ENCODE peak calls at places on chromosomes 4 and X, in six cellular contexts. One of them, this sample, is unnamed. For H3K4me1, the result is how much of the 10 kb centered on the place peaks cover.

GRCh38 chr4:47498899-47499298 is 13.8 kb downstream of the ATP10D start:
- DNase-seq in uterus: no peak
- DNase-seq in IMR-90: no peak
- DNase-seq in K562: no peak
- DNase-seq in fibroblast of lung: no peak
- DNase-seq in Peyer's patch: no peak
- DNase-seq in this sample: no peak

GRCh38 chr4:921830-922331 is 10.2 kb downstream of the GAK start:
- DNase-seq in uterus: peak
- DNase-seq in IMR-90: no peak
- DNase-seq in K562: no peak
- DNase-seq in fibroblast of lung: no peak
- DNase-seq in Peyer's patch: peak
- DNase-seq in this sample: no peak

GRCh38 chr4:143616771-143617170 is 83.7 kb downstream of the FREM3 start:
- DNase-seq in uterus: no peak
- DNase-seq in IMR-90: no peak
- DNase-seq in K562: no peak
- DNase-seq in fibroblast of lung: peak
- DNase-seq in Peyer's patch: no peak
- DNase-seq in this sample: no peak

GRCh38 chrX:132463411-132463810 is 25.4 kb downstream of the MBNL3 start:
- DNase-seq in uterus: no peak
- DNase-seq in IMR-90: peak
- DNase-seq in K562: peak
- DNase-seq in fibroblast of lung: peak
- DNase-seq in Peyer's patch: peak
- DNase-seq in this sample: no peak

GRCh38 chrX:55488559-55489314 is 911 bp downstream of the USP51 start:
- DNase-seq in uterus: peak
- DNase-seq in IMR-90: peak
- DNase-seq in K562: peak
- DNase-seq in fibroblast of lung: peak
- DNase-seq in Peyer's patch: peak
- DNase-seq in this sample: peak

GRCh38 chr4:172147702-172148101 is 334.5 kb downstream of the GALNTL6 start:
- DNase-seq in uterus: no peak
- DNase-seq in IMR-90: no peak
- DNase-seq in K562: no peak
- DNase-seq in fibroblast of lung: peak
- DNase-seq in Peyer's patch: no peak
- DNase-seq in this sample: no peak

GRCh38 chrX:24100713-24101112 is 46.0 kb downstream of the EIF2S3 start:
- DNase-seq in uterus: no peak
- DNase-seq in IMR-90: peak
- DNase-seq in K562: no peak
- DNase-seq in fibroblast of lung: no peak
- DNase-seq in Peyer's patch: no peak
- DNase-seq in this sample: no peak

GRCh38 chr4:180028682-180029081 is 2214.5 kb upstream of the TENM3 start:
- DNase-seq in uterus: no peak
- DNase-seq in IMR-90: peak
- DNase-seq in K562: no peak
- DNase-seq in fibroblast of lung: peak
- DNase-seq in Peyer's patch: peak
- DNase-seq in this sample: no peak

GRCh38 chrX:151393514-151393913 is 3.5 kb upstream of the VMA21 start:
- DNase-seq in uterus: no peak
- DNase-seq in IMR-90: no peak
- DNase-seq in K562: no peak
- DNase-seq in fibroblast of lung: no peak
- DNase-seq in Peyer's patch: peak
- DNase-seq in this sample: no peak

DNA sequence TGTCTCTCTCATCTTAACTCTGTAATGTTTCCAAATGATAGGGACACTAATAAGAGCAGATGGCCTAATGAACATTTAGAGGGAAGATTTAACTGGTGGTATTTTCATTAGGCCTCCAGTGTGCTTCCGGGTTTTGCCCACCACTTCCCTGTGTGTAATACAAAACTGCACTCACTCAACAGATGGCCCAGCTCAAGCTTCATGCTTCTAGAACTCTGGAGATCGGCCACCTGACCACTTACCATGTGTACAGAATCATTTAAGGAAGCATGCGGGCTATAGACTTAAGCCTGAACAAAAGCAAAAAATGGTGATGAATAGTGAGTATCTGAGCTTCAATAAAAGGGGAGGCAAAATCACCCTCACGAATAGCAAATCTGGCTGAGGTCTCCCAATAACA is 89.3 kb downstream of the SH2D1A start:
- DNase-seq in uterus: no peak
- DNase-seq in IMR-90: no peak
- DNase-seq in K562: no peak
- DNase-seq in fibroblast of lung: no peak
- DNase-seq in Peyer's patch: no peak
- DNase-seq in this sample: no peak
- H3K4me1 ChIP-seq in uterus: under half
- H3K4me1 ChIP-seq in IMR-90: under half
- H3K4me1 ChIP-seq in K562: under half
- H3K4me1 ChIP-seq in fibroblast of lung: under half
- H3K4me1 ChIP-seq in Peyer's patch: under half
- H3K4me1 ChIP-seq in this sample: under half

DNA sequence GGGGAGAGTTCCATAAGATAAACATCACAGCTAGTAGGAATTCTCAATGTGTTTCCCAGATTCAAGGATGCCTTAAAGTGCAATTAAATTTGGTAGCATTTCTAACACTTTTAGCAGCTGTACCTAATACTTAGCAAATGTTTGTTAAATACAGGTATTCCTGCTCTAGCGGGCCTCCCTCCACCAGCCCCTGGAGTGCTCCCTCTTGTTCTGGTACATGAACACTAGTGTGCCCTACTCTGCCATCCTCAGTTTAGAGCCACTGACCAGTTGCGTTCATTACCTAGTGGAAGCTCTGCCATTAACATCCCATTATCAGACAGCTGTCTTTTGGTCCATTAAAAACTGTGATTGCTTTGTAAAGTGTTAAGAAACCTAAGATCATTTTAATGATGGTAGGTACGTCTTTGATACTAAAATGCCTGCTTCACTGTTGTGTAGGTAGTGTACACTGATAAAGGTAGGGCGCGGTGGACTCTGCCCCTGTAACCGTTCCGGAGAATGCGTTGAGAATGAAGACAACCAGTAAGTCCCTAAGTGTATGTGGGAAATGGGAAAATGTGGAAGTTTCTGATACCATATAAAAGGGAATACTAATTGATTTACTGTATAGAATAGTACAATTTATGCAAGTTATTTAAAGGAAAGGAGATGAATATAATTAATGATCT is 21.7 kb downstream of the KIAA0232 start:
- DNase-seq in uterus: no peak
- DNase-seq in IMR-90: no peak
- DNase-seq in K562: no peak
- DNase-seq in fibroblast of lung: no peak
- DNase-seq in Peyer's patch: no peak
- DNase-seq in this sample: no peak
- H3K4me1 ChIP-seq in uterus: under half
- H3K4me1 ChIP-seq in IMR-90: under half
- H3K4me1 ChIP-seq in K562: under half
- H3K4me1 ChIP-seq in fibroblast of lung: under half
- H3K4me1 ChIP-seq in Peyer's patch: under half
- H3K4me1 ChIP-seq in this sample: under half

GRCh38 chr4:105471566-105472176 is 2.2 kb downstream of the PPA2 start:
- DNase-seq in uterus: peak
- DNase-seq in IMR-90: peak
- DNase-seq in K562: peak
- DNase-seq in fibroblast of lung: peak
- DNase-seq in Peyer's patch: peak
- DNase-seq in this sample: peak
- H3K4me1 ChIP-seq in uterus: under half
- H3K4me1 ChIP-seq in IMR-90: under half
- H3K4me1 ChIP-seq in K562: under half
- H3K4me1 ChIP-seq in fibroblast of lung: under half
- H3K4me1 ChIP-seq in Peyer's patch: under half
- H3K4me1 ChIP-seq in this sample: under half

DNA sequence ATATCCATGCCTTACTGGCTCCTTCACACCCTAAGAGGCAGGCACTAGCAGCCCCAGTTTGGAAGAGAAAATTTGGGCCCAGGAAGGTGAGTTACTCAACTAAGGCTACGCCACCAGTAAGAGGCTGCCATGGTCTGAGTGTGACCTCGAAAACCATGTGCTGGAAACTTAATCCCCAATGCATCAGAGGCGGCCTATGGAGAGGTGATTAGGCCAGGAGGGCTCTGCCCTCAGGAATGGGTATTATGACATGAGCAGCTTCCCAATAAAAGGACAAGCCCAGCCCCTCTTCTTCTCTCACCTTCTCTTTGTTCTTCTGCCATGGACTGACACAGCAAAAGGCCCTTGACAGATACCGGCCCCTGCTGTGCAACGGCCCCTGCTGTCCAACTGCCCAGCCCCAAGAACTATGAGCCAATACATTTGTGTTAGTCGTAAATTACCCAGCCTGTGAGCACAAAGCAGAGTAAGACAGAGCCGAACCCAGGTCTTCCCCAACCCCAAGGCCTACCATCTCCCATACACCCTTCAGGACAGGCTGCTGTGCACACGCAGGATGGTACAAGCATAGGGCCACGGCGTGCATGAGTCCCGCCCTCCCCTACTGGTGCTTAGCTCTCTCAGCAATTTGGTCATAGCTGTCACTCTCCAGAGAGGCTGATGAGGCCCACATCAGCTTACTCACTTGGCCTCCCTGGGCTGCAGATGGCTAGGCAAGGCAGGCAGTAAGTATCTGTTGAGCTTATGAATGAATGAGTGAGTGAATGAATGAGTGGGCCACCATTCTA is 14.2 kb downstream of the WDR1 start:
- DNase-seq in uterus: no peak
- DNase-seq in IMR-90: no peak
- DNase-seq in K562: no peak
- DNase-seq in fibroblast of lung: no peak
- DNase-seq in Peyer's patch: no peak
- DNase-seq in this sample: no peak
- H3K4me1 ChIP-seq in uterus: under half
- H3K4me1 ChIP-seq in IMR-90: half or more
- H3K4me1 ChIP-seq in K562: under half
- H3K4me1 ChIP-seq in fibroblast of lung: under half
- H3K4me1 ChIP-seq in Peyer's patch: under half
- H3K4me1 ChIP-seq in this sample: under half

DNA sequence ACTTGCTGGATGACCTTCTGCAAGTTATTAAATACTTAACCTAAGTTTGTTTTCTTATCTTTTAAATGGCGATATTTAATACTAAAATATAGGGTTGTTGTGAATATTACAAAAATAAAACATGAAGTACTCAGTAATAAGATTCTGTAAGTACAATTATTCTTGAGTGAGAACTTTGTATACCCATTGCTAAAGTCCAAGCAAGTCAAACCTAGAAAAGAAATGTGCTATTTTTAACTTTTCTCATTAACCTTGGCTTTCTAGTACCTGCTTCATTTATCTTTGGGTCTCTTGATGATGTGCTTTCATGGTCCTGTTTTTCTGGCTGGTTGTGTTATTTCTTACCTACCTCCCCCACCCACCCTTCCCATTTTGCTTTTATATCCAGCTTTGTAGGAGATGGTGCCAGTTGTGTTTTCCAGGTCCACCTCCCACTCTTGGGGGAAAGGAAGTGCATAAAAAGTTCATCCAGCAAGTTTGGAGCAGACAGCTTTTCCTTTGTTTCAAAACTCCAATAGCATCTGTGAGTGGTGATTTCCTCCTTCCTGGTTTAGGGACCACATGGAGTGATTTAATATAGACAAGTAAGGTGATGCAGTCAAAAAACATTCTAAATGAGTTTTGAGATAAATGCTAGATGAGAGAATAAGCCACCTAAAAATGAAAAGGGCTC is 7.5 kb upstream of the CXCL8 start:
- DNase-seq in uterus: no peak
- DNase-seq in IMR-90: no peak
- DNase-seq in K562: no peak
- DNase-seq in fibroblast of lung: no peak
- DNase-seq in Peyer's patch: no peak
- DNase-seq in this sample: no peak
- H3K4me1 ChIP-seq in uterus: under half
- H3K4me1 ChIP-seq in IMR-90: under half
- H3K4me1 ChIP-seq in K562: under half
- H3K4me1 ChIP-seq in fibroblast of lung: under half
- H3K4me1 ChIP-seq in Peyer's patch: under half
- H3K4me1 ChIP-seq in this sample: under half

GRCh38 chrX:112025753-112026152 is 56.8 kb downstream of the TRPC5 start:
- DNase-seq in uterus: no peak
- DNase-seq in IMR-90: no peak
- DNase-seq in K562: no peak
- DNase-seq in fibroblast of lung: no peak
- DNase-seq in Peyer's patch: no peak
- DNase-seq in this sample: no peak
- H3K4me1 ChIP-seq in uterus: under half
- H3K4me1 ChIP-seq in IMR-90: under half
- H3K4me1 ChIP-seq in K562: under half
- H3K4me1 ChIP-seq in fibroblast of lung: under half
- H3K4me1 ChIP-seq in Peyer's patch: under half
- H3K4me1 ChIP-seq in this sample: under half

GRCh38 chr4:176256921-176257320 is 12.1 kb downstream of the ASB5 start:
- DNase-seq in uterus: no peak
- DNase-seq in IMR-90: peak
- DNase-seq in K562: no peak
- DNase-seq in fibroblast of lung: no peak
- DNase-seq in Peyer's patch: no peak
- DNase-seq in this sample: no peak
- H3K4me1 ChIP-seq in uterus: under half
- H3K4me1 ChIP-seq in IMR-90: under half
- H3K4me1 ChIP-seq in K562: under half
- H3K4me1 ChIP-seq in fibroblast of lung: under half
- H3K4me1 ChIP-seq in Peyer's patch: under half
- H3K4me1 ChIP-seq in this sample: under half

GRCh38 chrX:105823092-105823454 is 734 bp downstream of the NRK start:
- DNase-seq in uterus: no peak
- DNase-seq in IMR-90: no peak
- DNase-seq in K562: no peak
- DNase-seq in fibroblast of lung: no peak
- DNase-seq in Peyer's patch: no peak
- DNase-seq in this sample: peak
- H3K4me1 ChIP-seq in uterus: under half
- H3K4me1 ChIP-seq in IMR-90: under half
- H3K4me1 ChIP-seq in K562: under half
- H3K4me1 ChIP-seq in fibroblast of lung: under half
- H3K4me1 ChIP-seq in Peyer's patch: under half
- H3K4me1 ChIP-seq in this sample: under half

DNA sequence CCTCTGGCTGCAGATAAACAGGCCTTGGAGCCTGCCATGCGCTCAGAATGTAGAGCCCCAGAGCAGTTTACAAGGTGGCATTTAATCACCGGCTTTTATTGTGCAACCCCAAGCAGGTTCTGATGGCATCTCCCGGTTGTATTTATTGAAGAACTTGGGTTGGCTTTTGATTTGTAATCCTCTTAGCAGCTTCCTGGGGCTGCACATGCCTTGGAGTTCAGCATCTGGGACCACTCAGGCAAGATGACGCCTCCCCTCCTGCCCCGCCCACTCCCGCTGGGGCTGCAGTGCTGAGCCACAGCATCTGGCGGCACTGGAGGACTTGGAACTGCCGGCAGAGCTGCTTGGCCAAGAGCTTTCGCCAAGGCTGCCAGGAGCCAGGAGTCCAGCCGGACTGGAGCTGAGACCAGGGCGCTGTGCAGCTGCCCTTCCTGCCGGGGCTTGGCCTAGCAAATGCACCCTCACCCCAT is 5.3 kb downstream of the HTRA3 start:
- DNase-seq in uterus: peak
- DNase-seq in IMR-90: peak
- DNase-seq in K562: no peak
- DNase-seq in fibroblast of lung: peak
- DNase-seq in Peyer's patch: peak
- DNase-seq in this sample: peak
- H3K4me1 ChIP-seq in uterus: under half
- H3K4me1 ChIP-seq in IMR-90: under half
- H3K4me1 ChIP-seq in K562: under half
- H3K4me1 ChIP-seq in fibroblast of lung: under half
- H3K4me1 ChIP-seq in Peyer's patch: under half
- H3K4me1 ChIP-seq in this sample: under half

GRCh38 chr4:147732516-147733193 is 767 bp downstream of the ARHGAP10 start:
- DNase-seq in uterus: peak
- DNase-seq in IMR-90: peak
- DNase-seq in K562: peak
- DNase-seq in fibroblast of lung: peak
- DNase-seq in Peyer's patch: no peak
- DNase-seq in this sample: no peak
- H3K4me1 ChIP-seq in uterus: under half
- H3K4me1 ChIP-seq in IMR-90: under half
- H3K4me1 ChIP-seq in K562: under half
- H3K4me1 ChIP-seq in fibroblast of lung: under half
- H3K4me1 ChIP-seq in Peyer's patch: under half
- H3K4me1 ChIP-seq in this sample: under half